ENCODE peak calls at places on chromosomes 5 and 9, in four cellular contexts. V is NCI-H2107, J is RPMI7951, Y is A549. T is an unnamed sample.

GRCh38 chr9:37899041-37899440 is 4.9 kb downstream of the SLC25A51 start:
- DNase-seq in V (no peak), J (no peak), Y (no peak), T (no peak)

GRCh38 chr9:88775037-88775471 is 216.2 kb upstream of the S1PR3 start:
- DNase-seq in V (no peak), J (peak; percentile 75), Y (no peak), T (no peak)

GRCh38 chr9:114954986-114955623 is 24.7 kb upstream of the TNFSF8 start:
- DNase-seq in V (no peak), J (no peak), Y (no peak), T (no peak)

GRCh38 chr5:83343345-83343744 is 128.2 kb upstream of the VCAN start:
- DNase-seq in V (no peak), J (no peak), Y (no peak), T (no peak)

GRCh38 chr5:32571128-32571527 is 14.2 kb upstream of the SUB1 start:
- DNase-seq in V (no peak), J (no peak), Y (no peak), T (no peak)

GRCh38 chr5:7010578-7010977 is 297.3 kb downstream of the TENT4A start:
- DNase-seq in V (no peak), J (no peak), Y (no peak), T (no peak)

GRCh38 chr9:83959061-83959460 is 21.0 kb downstream of the HNRNPK start:
- DNase-seq in V (no peak), J (peak; percentile 80), Y (no peak), T (no peak)

GRCh38 chr5:139495644-139496435 is 13.3 kb upstream of the STING1 start:
- DNase-seq in V (no peak), J (no peak), Y (no peak), T (no peak)

GRCh38 chr5:10615693-10616092 is 51.8 kb downstream of the ANKRD33B start:
- DNase-seq in V (no peak), J (no peak), Y (no peak), T (no peak)

GRCh38 chr5:145960848-145961600 is 24.6 kb downstream of the SH3RF2 start:
- DNase-seq in V (no peak), J (peak; percentile 42), Y (no peak), T (no peak)

GRCh38 chr9:14560194-14560593 is 133.0 kb downstream of the ZDHHC21 start:
- DNase-seq in V (no peak), J (no peak), Y (no peak), T (no peak)

GRCh38 chr9:89179920-89180667 is 1.5 kb upstream of the SHC3 start:
- DNase-seq in V (peak; percentile 78), J (peak; percentile 96), Y (peak; percentile 88), T (peak; percentile 80)

GRCh38 chr9:107484117-107484723 is 5.3 kb downstream of the KLF4 start:
- DNase-seq in V (peak; percentile 28), J (peak; percentile 77), Y (peak; percentile 51), T (no peak)

GRCh38 chr5:1492757-1493156 is 31.0 kb downstream of the LPCAT1 start:
- DNase-seq in V (no peak), J (no peak), Y (no peak), T (no peak)

GRCh38 chr5:181133610-181134231 is 2.8 kb upstream of the OR2V1 start:
- DNase-seq in V (no peak), J (peak; percentile 83), Y (peak; percentile 94), T (no peak)

GRCh38 chr5:153237671-153238332 is 252.7 kb upstream of the GRIA1 start:
- DNase-seq in V (no peak), J (no peak), Y (no peak), T (no peak)

GRCh38 chr5:83493644-83494043 is 22.1 kb downstream of the VCAN start:
- DNase-seq in V (no peak), J (no peak), Y (no peak), T (no peak)

GRCh38 chr5:72647806-72648205 is 140.6 kb upstream of the ZNF366 start:
- DNase-seq in V (no peak), J (no peak), Y (no peak), T (no peak)

GRCh38 chr5:142280066-142281011 is 44.5 kb downstream of the SPRY4 start:
- DNase-seq in V (no peak), J (peak; percentile 95), Y (no peak), T (no peak)

GRCh38 chr9:6788175-6789016 is 30.6 kb downstream of the KDM4C start:
- DNase-seq in V (no peak), J (peak; percentile 43), Y (peak; percentile 84), T (peak; percentile 44)

GRCh38 chr9:93575706-93576295 is 583 bp upstream of the PHF2 start:
- DNase-seq in V (no peak), J (peak; percentile 28), Y (peak; percentile 59), T (no peak)

GRCh38 chr5:16382047-16382446 is 83.6 kb downstream of the ZNF622 start:
- DNase-seq in V (no peak), J (no peak), Y (no peak), T (no peak)

GRCh38 chr5:17748196-17748595 is 113.9 kb downstream of the TAF11L14 start:
- DNase-seq in V (no peak), J (no peak), Y (no peak), T (no peak)

GRCh38 chr5:179162351-179163235 is 102.4 kb downstream of the ZNF354C start:
- DNase-seq in V (no peak), J (no peak), Y (no peak), T (no peak)

GRCh38 chr9:89524888-89525385 is 27.0 kb upstream of the SEMA4D start:
- DNase-seq in V (no peak), J (no peak), Y (no peak), T (no peak)

GRCh38 chr9:27436234-27436633 is 87.9 kb upstream of the IFNK start:
- DNase-seq in V (no peak), J (no peak), Y (no peak), T (no peak)

GRCh38 chr5:169521366-169521983 is 62.1 kb upstream of the SPDL1 start:
- DNase-seq in V (no peak), J (peak; percentile 57), Y (no peak), T (no peak)

GRCh38 chr9:136943291-136944093 is 1.0 kb downstream of the FBXW5 start:
- DNase-seq in V (no peak), J (no peak), Y (peak; percentile 50), T (no peak)